ENCODE peak calls at places on chromosomes 3 and 15, in seven cellular contexts. Z, I, K, J, S, G and N are unnamed samples.

GRCh38 chr15:85825118-85825517 is 30.4 kb upstream of the KLHL25 start:
- DNase-seq in Z (no peak), I (no peak), K (no peak), J (no peak), S (no peak), G (no peak), N (no peak)

GRCh38 chr3:30632065-30632464 is 25.7 kb downstream of the TGFBR2 start:
- DNase-seq in Z (no peak), I (no peak), K (no peak), J (no peak), S (no peak), G (no peak), N (no peak)

GRCh38 chr15:28960979-28961378 is 75.2 kb downstream of the APBA2 start:
- DNase-seq in Z (no peak), I (peak; percentile 17), K (no peak), J (no peak), S (no peak), G (peak; percentile 56), N (no peak)

GRCh38 chr3:168249048-168249538 is 153.4 kb upstream of the GOLIM4 start:
- DNase-seq in Z (no peak), I (no peak), K (no peak), J (no peak), S (no peak), G (no peak), N (no peak)

GRCh38 chr15:75661041-75661778 is 13.5 kb downstream of the SNX33 start:
- DNase-seq in Z (no peak), I (peak; percentile 96), K (peak; percentile 58), J (no peak), S (no peak), G (peak; percentile 92), N (peak; percentile 97)

GRCh38 chr3:131038326-131038725 is 11.6 kb downstream of the NEK11 start:
- DNase-seq in Z (no peak), I (no peak), K (no peak), J (no peak), S (no peak), G (no peak), N (no peak)

GRCh38 chr3:17912011-17912760 is 169.8 kb upstream of the TBC1D5 start:
- DNase-seq in Z (no peak), I (no peak), K (no peak), J (no peak), S (no peak), G (no peak), N (no peak)

GRCh38 chr15:75636026-75636425 is 4.0 kb downstream of the IMP3 start:
- DNase-seq in Z (no peak), I (no peak), K (no peak), J (no peak), S (peak; percentile 8), G (no peak), N (no peak)

GRCh38 chr3:58028902-58029301 is 20.7 kb downstream of the FLNB start:
- DNase-seq in Z (no peak), I (no peak), K (no peak), J (no peak), S (no peak), G (no peak), N (no peak)

GRCh38 chr3:58025824-58026579 is 17.8 kb downstream of the FLNB start:
- DNase-seq in Z (no peak), I (peak; percentile 63), K (no peak), J (no peak), S (no peak), G (peak; percentile 75), N (no peak)

GRCh38 chr3:58029842-58030584 is 21.8 kb downstream of the FLNB start:
- DNase-seq in Z (no peak), I (no peak), K (no peak), J (no peak), S (no peak), G (no peak), N (no peak)

GRCh38 chr3:58026598-58026997 is 18.4 kb downstream of the FLNB start:
- DNase-seq in Z (no peak), I (no peak), K (no peak), J (no peak), S (no peak), G (no peak), N (no peak)

DNA sequence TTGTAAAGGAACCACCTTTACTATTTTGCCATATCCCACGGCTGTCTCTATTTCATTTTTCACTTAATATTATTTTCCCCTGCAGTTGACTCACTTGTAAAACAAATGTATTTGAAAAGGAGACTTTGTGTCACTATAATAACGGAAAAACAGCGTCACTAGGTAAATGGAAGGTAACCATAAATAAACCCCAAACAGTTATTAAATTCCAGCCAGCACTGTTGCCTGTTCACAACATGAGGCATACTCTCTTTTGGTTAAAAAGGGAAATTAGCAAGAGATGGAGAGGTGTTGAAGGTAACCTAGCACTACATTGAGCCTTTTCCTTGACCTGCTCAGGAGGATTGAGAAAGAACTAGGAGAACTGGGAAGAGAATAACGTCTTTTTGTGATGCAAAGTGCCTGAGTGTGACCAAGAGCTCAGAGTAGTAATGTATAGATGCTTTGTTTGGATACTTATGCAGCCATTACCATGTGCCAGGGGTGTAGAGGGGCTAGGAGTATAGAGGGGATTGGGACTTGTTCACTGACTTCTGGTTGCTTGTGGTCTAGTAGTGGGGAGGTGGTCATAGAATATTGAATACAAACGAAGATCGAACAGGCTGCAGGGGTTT is 19.6 kb downstream of the FLNB start:
- DNase-seq in Z (no peak), I (no peak), K (no peak), J (no peak), S (no peak), G (no peak), N (no peak)
- H3K4me1 ChIP-seq in Z (no peaks in the 10 kb centered on the region), I (peaks cover 5% of the 10 kb centered on the region), K (no peaks in the 10 kb centered on the region), J (peaks cover 7% of the 10 kb centered on the region), S (no peaks in the 10 kb centered on the region), G (peaks cover 15% of the 10 kb centered on the region), N (peaks cover 34% of the 10 kb centered on the region)

GRCh38 chr15:97841558-97841957 is 118.9 kb upstream of the ARRDC4 start:
- DNase-seq in Z (no peak), I (no peak), K (no peak), J (no peak), S (no peak), G (no peak), N (no peak)

GRCh38 chr15:97836003-97836402 is 124.5 kb upstream of the ARRDC4 start:
- DNase-seq in Z (no peak), I (no peak), K (no peak), J (no peak), S (no peak), G (no peak), N (no peak)

DNA sequence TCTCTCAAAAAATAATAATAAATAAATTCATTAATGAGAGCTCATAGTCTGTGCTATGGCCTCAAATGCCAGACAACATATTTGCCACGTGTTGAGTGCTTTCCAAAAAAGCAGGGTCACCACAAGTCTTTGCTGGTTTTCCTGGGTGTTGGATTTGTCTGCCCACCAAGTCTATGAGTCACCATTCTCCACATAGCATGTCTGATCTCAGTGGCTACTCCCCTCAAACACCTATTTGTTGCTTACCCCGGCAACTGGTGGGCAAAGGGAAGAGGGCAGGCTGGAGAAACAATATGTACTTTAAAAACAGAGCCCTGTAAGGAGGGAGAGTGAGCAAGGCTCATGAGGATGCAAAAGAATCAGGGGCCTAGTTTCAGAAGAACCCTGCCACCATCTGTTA is 120.0 kb upstream of the ARRDC4 start:
- DNase-seq in Z (no peak), I (no peak), K (no peak), J (no peak), S (no peak), G (no peak), N (no peak)
- H3K4me1 ChIP-seq in Z (no peaks in the 10 kb centered on the region), I (no peaks in the 10 kb centered on the region), K (no peaks in the 10 kb centered on the region), J (no peaks in the 10 kb centered on the region), S (no peaks in the 10 kb centered on the region), G (no peaks in the 10 kb centered on the region), N (no peaks in the 10 kb centered on the region)

GRCh38 chr3:101574388-101575156 is 592 bp downstream of the PCNP start:
- DNase-seq in Z (no peak), I (peak; percentile 69), K (peak; percentile 46), J (no peak), S (peak; percentile 74), G (no peak), N (peak; percentile 56)

GRCh38 chr3:101573449-101574387 is at the start of gene PCNP:
- DNase-seq in Z (peak; percentile 98), I (peak; percentile 99), K (peak; percentile 98), J (peak; percentile 96), S (peak; percentile 99), G (peak; percentile 99), N (peak; percentile 99)

DNA sequence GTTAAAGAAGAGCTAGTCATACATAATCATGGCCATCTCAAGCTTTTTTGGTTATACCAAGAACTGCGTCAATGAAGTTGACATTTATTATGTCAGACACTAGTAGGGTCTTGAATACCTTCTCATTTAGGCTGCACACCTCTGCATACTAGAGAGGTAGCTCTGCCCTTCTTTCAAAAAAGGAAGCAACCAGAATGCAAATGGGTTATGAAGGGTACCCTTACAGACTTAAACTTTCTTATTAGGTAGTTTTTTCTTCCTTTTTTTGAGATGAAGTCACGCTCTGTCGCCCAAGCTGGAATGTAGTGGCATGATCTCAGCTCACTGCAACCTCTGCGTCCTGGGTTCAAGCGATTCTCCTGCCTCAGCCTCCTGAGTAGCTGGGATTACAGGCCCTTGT is 3.3 kb downstream of the PCNP start:
- DNase-seq in Z (no peak), I (no peak), K (no peak), J (no peak), S (no peak), G (no peak), N (no peak)
- H3K4me1 ChIP-seq in Z (peaks cover 38% of the 10 kb centered on the region), I (peaks cover 2% of the 10 kb centered on the region), K (peaks cover 73% of the 10 kb centered on the region), J (no peaks in the 10 kb centered on the region), S (peaks cover 53% of the 10 kb centered on the region), G (peaks cover 19% of the 10 kb centered on the region), N (no peaks in the 10 kb centered on the region)

GRCh38 chr3:100261481-100261903 is 700 bp downstream of the TBC1D23 start:
- DNase-seq in Z (no peak), I (no peak), K (no peak), J (no peak), S (no peak), G (no peak), N (no peak)

GRCh38 chr3:100263583-100263982 is 2.8 kb downstream of the TBC1D23 start:
- DNase-seq in Z (no peak), I (no peak), K (no peak), J (no peak), S (no peak), G (peak; percentile 12), N (no peak)

GRCh38 chr3:100257601-100258000 is 3.2 kb upstream of the TBC1D23 start:
- DNase-seq in Z (no peak), I (no peak), K (no peak), J (no peak), S (no peak), G (no peak), N (no peak)

GRCh38 chr3:100260081-100260684 is 609 bp upstream of the TBC1D23 start:
- DNase-seq in Z (no peak), I (peak; percentile 79), K (peak; percentile 44), J (no peak), S (no peak), G (peak; percentile 46), N (peak; percentile 37)

GRCh38 chr3:100260685-100261480 is at the start of gene TBC1D23:
- DNase-seq in Z (peak; percentile 98), I (peak; percentile 99), K (peak; percentile 99), J (peak; percentile 99), S (peak; percentile 98), G (peak; percentile 98), N (peak; percentile 99)
- H3K4me1 ChIP-seq in Z (peaks cover 20% of the 10 kb centered on the region), I (peaks cover 4% of the 10 kb centered on the region), K (peaks cover 54% of the 10 kb centered on the region), J (no peaks in the 10 kb centered on the region), S (peaks cover 26% of the 10 kb centered on the region), G (peaks cover 4% of the 10 kb centered on the region), N (peaks cover 24% of the 10 kb centered on the region)

GRCh38 chr3:129000742-129001100 is 383 bp upstream of the EFCC1 start:
- DNase-seq in Z (no peak), I (no peak), K (no peak), J (no peak), S (no peak), G (no peak), N (no peak)
- H3K4me1 ChIP-seq in Z (peaks cover 39% of the 10 kb centered on the region), I (no peaks in the 10 kb centered on the region), K (peaks cover 22% of the 10 kb centered on the region), J (no peaks in the 10 kb centered on the region), S (peaks cover 15% of the 10 kb centered on the region), G (peaks cover 14% of the 10 kb centered on the region), N (no peaks in the 10 kb centered on the region)

GRCh38 chr15:74425634-74426033 is 8.1 kb downstream of the SEMA7A start:
- DNase-seq in Z (no peak), I (no peak), K (no peak), J (no peak), S (no peak), G (no peak), N (no peak)
- H3K4me1 ChIP-seq in Z (no peaks in the 10 kb centered on the region), I (no peaks in the 10 kb centered on the region), K (peaks cover 27% of the 10 kb centered on the region), J (peaks cover 15% of the 10 kb centered on the region), S (peaks cover 13% of the 10 kb centered on the region), G (peaks cover 9% of the 10 kb centered on the region), N (peaks cover 12% of the 10 kb centered on the region)